ENCODE peak calls at places on chromosome 16, in ten cellular contexts. R is epithelial cell of esophagus; N is Calu3; F is body of pancreas; X is activated CD8-positive, alpha-beta T cell treated with anti-CD3 and anti-CD28 coated beads for 36 hours; A is mesothelial cell of epicardium; B is fibroblast of lung; D is nephron progenitor cell; U is AG10803; Y is WTC11. Z is an unnamed sample.

GRCh38 chr16:1941924-1942809 is 832 bp downstream of the MSRB1 start:
- DNase-seq in R (peak; percentile 56), N (peak; percentile 27), F (peak; percentile 68), X (peak; percentile 31), A (no peak), B (peak; percentile 35), D (no peak), U (peak; percentile 21), Y (no peak), Z (no peak)

GRCh38 chr16:86952769-86953168 is 364.4 kb downstream of the C16orf95 start:
- DNase-seq in R (no peak), N (no peak), F (no peak), X (no peak), A (no peak), B (peak; percentile 48), D (no peak), U (no peak), Y (no peak), Z (no peak)

GRCh38 chr16:86080131-86080875 is 181.3 kb downstream of the IRF8 start:
- DNase-seq in R (no peak), N (no peak), F (no peak), X (no peak), A (no peak), B (no peak), D (no peak), U (no peak), Y (no peak), Z (no peak)

GRCh38 chr16:86554599-86554916 is 477 bp downstream of the MTHFSD start:
- DNase-seq in R (no peak), N (no peak), F (no peak), X (no peak), A (no peak), B (no peak), D (no peak), U (no peak), Y (no peak), Z (no peak)

GRCh38 chr16:66910175-66910940 is 8.3 kb downstream of the CDH16 start:
- DNase-seq in R (no peak), N (no peak), F (no peak), X (no peak), A (no peak), B (no peak), D (no peak), U (no peak), Y (no peak), Z (no peak)

GRCh38 chr16:48321307-48322036 is 63.7 kb downstream of the SIAH1 start:
- DNase-seq in R (peak; percentile 68), N (no peak), F (no peak), X (peak; percentile 64), A (no peak), B (peak; percentile 82), D (no peak), U (peak; percentile 21), Y (no peak), Z (no peak)

GRCh38 chr16:30927789-30928378 is 4.5 kb downstream of the FBXL19 start:
- DNase-seq in R (peak; percentile 67), N (peak; percentile 41), F (peak; percentile 61), X (peak; percentile 55), A (peak; percentile 67), B (peak; percentile 39), D (peak; percentile 73), U (peak; percentile 22), Y (peak; percentile 85), Z (no peak)

GRCh38 chr16:66845791-66846221 is 1.6 kb downstream of the CA7 start:
- DNase-seq in R (no peak), N (no peak), F (no peak), X (no peak), A (no peak), B (no peak), D (no peak), U (no peak), Y (no peak), Z (no peak)

GRCh38 chr16:53876811-53877210 is 172.9 kb downstream of the FTO start:
- DNase-seq in R (peak; percentile 29), N (no peak), F (no peak), X (no peak), A (no peak), B (peak; percentile 26), D (no peak), U (no peak), Y (no peak), Z (no peak)

GRCh38 chr16:56334761-56335160 is 90.6 kb downstream of the AMFR start:
- DNase-seq in R (peak; percentile 92), N (no peak), F (no peak), X (no peak), A (no peak), B (no peak), D (no peak), U (no peak), Y (no peak), Z (no peak)
- TF ChIP-seq CTCF in R (no peak), N (no peak), F (no peak), X (no peak), A (no peak), B (no peak), D (no peak), U (no peak), Y (no peak), Z (no peak)

DNA sequence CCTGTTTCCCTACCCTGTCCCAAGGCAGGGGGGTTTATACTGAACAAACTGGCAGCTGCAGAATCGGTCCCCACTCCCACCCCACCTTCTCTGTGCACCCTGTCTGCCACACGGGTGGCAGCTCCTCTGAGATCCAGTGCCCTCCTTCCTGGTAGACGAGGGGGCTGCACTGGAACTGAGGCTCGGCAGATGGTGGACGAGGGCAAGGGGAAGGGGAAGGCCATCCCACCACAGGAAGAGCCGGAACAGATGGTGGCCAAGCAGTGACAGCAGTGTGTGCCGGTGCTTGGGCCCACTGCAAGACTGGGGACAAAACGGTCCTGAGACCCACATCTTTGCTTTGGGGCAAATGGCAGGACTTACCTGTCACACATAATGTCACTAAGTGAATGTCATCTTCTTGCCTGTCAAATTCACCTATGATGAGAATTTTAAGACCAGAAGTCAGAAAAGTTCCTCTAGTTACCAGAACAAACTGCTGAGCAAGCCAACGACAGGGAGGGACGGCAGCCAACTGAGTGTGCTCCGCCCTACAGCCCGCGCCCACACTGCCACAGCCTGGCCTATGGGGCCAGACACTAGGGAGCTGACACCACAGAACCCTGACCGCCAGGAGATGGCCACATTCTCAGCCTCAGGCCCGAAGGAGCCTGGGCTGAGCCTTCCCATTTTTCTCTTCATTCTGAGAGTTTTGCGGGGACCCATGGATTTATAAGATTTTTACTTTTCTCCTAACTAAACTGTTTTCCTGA is 14.4 kb downstream of the NTAN1 start:
- DNase-seq in R (no peak), N (no peak), F (peak; percentile 60), X (no peak), A (no peak), B (peak; percentile 53), D (no peak), U (peak; percentile 79), Y (peak; percentile 32), Z (peak; percentile 35)
- TF ChIP-seq CTCF in R (no peak), N (no peak), F (no peak), X (no peak), A (no peak), B (peak; percentile 13), D (no peak), U (peak; percentile 35), Y (no peak), Z (peak; percentile 29)

DNA sequence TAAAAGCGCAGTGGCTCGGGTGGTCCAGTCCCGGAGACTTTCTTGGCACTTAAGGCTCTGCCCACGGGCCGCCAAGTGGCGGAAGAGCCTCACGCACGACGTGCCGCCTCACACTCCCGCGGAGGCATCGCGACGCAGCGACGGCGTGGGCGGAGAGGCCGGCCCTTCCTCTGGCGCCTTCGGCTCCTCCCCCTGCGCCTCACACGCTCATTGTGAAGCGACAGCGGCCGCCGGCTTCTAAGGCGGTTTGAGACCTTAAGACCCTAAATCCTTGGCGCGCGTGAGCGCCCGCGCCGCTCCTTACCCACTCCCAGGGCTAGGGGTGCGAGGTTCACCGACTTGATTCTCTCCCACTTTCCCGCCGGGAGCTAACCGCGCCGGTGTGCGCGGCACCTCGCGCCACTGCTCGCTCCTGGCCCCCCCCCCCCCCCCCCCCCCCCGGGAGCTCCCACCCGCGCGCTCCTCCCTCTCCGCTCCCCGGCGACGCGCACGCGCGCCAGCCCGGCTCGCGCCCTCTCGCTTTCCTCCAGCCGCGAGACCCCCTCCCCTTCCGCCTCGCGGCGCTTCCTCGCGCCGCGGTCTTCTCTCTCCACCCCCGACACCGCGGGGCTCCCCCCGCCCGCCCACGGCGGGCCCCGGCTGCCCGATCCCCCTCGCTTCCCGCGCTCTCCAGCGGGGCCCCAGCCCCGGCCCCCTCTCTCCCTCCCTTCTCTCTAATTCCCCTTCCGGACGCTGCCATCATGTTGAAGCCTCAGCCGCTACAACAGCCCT is at the start of gene ATXN2L:
- DNase-seq in R (peak; percentile 97), N (peak; percentile 95), F (peak; percentile 94), X (peak; percentile 98), A (peak; percentile 89), B (peak; percentile 97), D (peak; percentile 87), U (peak; percentile 97), Y (peak; percentile 82), Z (peak; percentile 93)
- TF ChIP-seq CTCF in R (no peak), N (no peak), F (peak; percentile 29), X (no peak), A (no peak), B (no peak), D (no peak), U (no peak), Y (no peak), Z (no peak)

GRCh38 chr16:13102401-13102800 is 201.0 kb downstream of the SHISA9 start:
- DNase-seq in R (no peak), N (no peak), F (no peak), X (no peak), A (no peak), B (no peak), D (no peak), U (no peak), Y (no peak), Z (no peak)
- TF ChIP-seq CTCF in R (no peak), N (no peak), F (no peak), X (no peak), A (no peak), B (no peak), D (no peak), U (no peak), Y (no peak), Z (no peak)

DNA sequence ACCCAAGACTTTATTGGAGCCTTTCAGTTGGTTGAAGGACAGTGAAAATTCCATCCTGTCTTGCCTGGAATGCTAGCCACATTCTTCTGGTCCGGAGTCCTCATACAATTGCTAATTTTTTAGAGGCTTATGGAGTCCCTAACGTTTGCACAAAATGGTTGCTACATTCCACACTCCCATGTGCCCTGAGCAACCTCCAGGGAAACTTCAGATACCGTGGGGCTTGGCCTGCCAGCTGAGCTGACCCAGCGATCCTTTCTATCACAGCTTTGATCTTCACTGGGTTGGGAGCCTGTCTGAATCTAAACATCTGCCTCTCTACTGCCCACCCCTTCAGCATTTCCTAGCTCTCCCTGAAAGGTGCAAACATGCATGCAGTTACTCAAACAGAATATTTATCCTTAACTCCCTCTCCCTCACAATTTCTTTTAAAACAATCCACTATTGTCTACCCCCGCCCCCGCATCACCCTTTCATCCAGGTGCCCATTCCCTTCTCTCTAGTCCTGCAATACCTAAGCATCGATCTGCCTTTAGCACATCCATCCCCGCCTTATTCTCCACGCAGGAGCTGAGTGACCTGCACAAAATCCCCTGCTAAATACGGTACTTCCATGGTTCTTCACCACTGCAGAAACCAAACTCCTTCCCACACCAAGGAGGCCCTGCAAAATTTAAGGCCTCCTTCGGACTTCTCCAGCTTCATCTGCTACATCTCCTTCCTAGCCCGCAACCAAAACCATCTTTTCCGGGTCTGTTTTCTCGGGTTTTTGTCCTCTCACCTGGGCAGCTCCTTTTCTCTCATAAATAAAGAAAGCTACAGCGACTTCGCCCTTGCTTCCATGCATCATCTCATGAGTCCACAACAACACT is 795 bp upstream of the GAN start:
- DNase-seq in R (no peak), N (no peak), F (no peak), X (peak; percentile 19), A (no peak), B (peak; percentile 64), D (peak; percentile 24), U (peak; percentile 53), Y (peak; percentile 47), Z (no peak)
- TF ChIP-seq CTCF in R (no peak), N (no peak), F (no peak), X (no peak), A (no peak), B (no peak), D (no peak), U (no peak), Y (no peak), Z (no peak)

Z was measured in AG09319.